ENCODE peak calls at places on chromosomes 6 and 20, in five cellular contexts. One of them, this sample, is unnamed.

GRCh38 chr20:50783903-50784302 is 11.0 kb upstream of the BCAS4 start:
- DNase-seq in cardiac muscle cell: no peak
- DNase-seq in breast epithelium: no peak
- DNase-seq in Panc1: no peak
- DNase-seq in lung: no peak
- DNase-seq in this sample: no peak

GRCh38 chr6:42012501-42013133 is 37.7 kb upstream of the TAF8 start:
- DNase-seq in breast epithelium: no peak
- DNase-seq in lung: no peak
- DNase-seq in cardiac muscle cell: no peak
- DNase-seq in Panc1: no peak
- DNase-seq in this sample: no peak

GRCh38 chr6:166395351-166395750 is 12.6 kb upstream of the MPC1 start:
- DNase-seq in breast epithelium: no peak
- DNase-seq in lung: no peak
- DNase-seq in cardiac muscle cell: no peak
- DNase-seq in Panc1: no peak
- DNase-seq in this sample: no peak

GRCh38 chr20:16481977-16482376 is 91.3 kb downstream of the KIF16B start:
- DNase-seq in breast epithelium: no peak
- DNase-seq in lung: no peak
- DNase-seq in Panc1: no peak
- DNase-seq in cardiac muscle cell: no peak
- DNase-seq in this sample: no peak

GRCh38 chr6:83429857-83430605 is 820 bp downstream of the ME1 start:
- DNase-seq in lung: peak
- DNase-seq in Panc1: no peak
- DNase-seq in breast epithelium: no peak
- DNase-seq in cardiac muscle cell: peak
- DNase-seq in this sample: no peak

GRCh38 chr20:21557246-21557982 is 43.5 kb upstream of the NKX2-2 start:
- DNase-seq in breast epithelium: no peak
- DNase-seq in Panc1: no peak
- DNase-seq in cardiac muscle cell: no peak
- DNase-seq in lung: no peak
- DNase-seq in this sample: no peak

GRCh38 chr6:169864148-169865030 is 113.0 kb downstream of the ERMARD start:
- DNase-seq in cardiac muscle cell: no peak
- DNase-seq in lung: no peak
- DNase-seq in Panc1: no peak
- DNase-seq in breast epithelium: no peak
- DNase-seq in this sample: no peak

GRCh38 chr6:37622639-37623038 is 75.0 kb downstream of the MDGA1 start:
- DNase-seq in cardiac muscle cell: no peak
- DNase-seq in Panc1: no peak
- DNase-seq in lung: no peak
- DNase-seq in breast epithelium: no peak
- DNase-seq in this sample: no peak

GRCh38 chr6:170049641-170050491 is 241.0 kb downstream of the DLL1 start:
- DNase-seq in Panc1: no peak
- DNase-seq in cardiac muscle cell: no peak
- DNase-seq in breast epithelium: peak
- DNase-seq in lung: peak
- DNase-seq in this sample: peak

GRCh38 chr6:160863782-160864181 is 127.8 kb upstream of the MAP3K4 start:
- DNase-seq in cardiac muscle cell: no peak
- DNase-seq in lung: no peak
- DNase-seq in Panc1: no peak
- DNase-seq in breast epithelium: no peak
- DNase-seq in this sample: no peak

GRCh38 chr6:30818426-30818841 is 65.9 kb upstream of the DDR1 start:
- DNase-seq in cardiac muscle cell: no peak
- DNase-seq in Panc1: no peak
- DNase-seq in lung: no peak
- DNase-seq in breast epithelium: no peak
- DNase-seq in this sample: no peak

GRCh38 chr6:30816791-30817739 is 67.3 kb upstream of the DDR1 start:
- DNase-seq in lung: no peak
- DNase-seq in cardiac muscle cell: no peak
- DNase-seq in breast epithelium: no peak
- DNase-seq in Panc1: no peak
- DNase-seq in this sample: no peak

GRCh38 chr6:30819287-30819917 is 64.9 kb upstream of the DDR1 start:
- DNase-seq in cardiac muscle cell: no peak
- DNase-seq in Panc1: no peak
- DNase-seq in breast epithelium: no peak
- DNase-seq in lung: no peak
- DNase-seq in this sample: no peak

GRCh38 chr6:30821862-30822784 is 62.2 kb upstream of the DDR1 start:
- DNase-seq in breast epithelium: no peak
- DNase-seq in lung: no peak
- DNase-seq in cardiac muscle cell: peak
- DNase-seq in Panc1: no peak
- DNase-seq in this sample: no peak

GRCh38 chr6:30820196-30820595 is 64.1 kb upstream of the DDR1 start:
- DNase-seq in cardiac muscle cell: no peak
- DNase-seq in lung: no peak
- DNase-seq in Panc1: no peak
- DNase-seq in breast epithelium: no peak
- DNase-seq in this sample: peak
- TF ChIP-seq CTCF in cardiac muscle cell: peak
- TF ChIP-seq CTCF in lung: no peak
- TF ChIP-seq CTCF in Panc1: no peak
- TF ChIP-seq CTCF in breast epithelium: no peak
- TF ChIP-seq CTCF in this sample: peak

GRCh38 chr6:138089325-138089724 is 17.9 kb downstream of the PERP start:
- DNase-seq in lung: no peak
- DNase-seq in cardiac muscle cell: no peak
- DNase-seq in Panc1: no peak
- DNase-seq in breast epithelium: no peak
- DNase-seq in this sample: no peak
- TF ChIP-seq CTCF in lung: no peak
- TF ChIP-seq CTCF in cardiac muscle cell: no peak
- TF ChIP-seq CTCF in Panc1: no peak
- TF ChIP-seq CTCF in breast epithelium: no peak
- TF ChIP-seq CTCF in this sample: no peak

GRCh38 chr6:15252205-15252604 is 6.3 kb downstream of the JARID2 start:
- DNase-seq in Panc1: no peak
- DNase-seq in breast epithelium: no peak
- DNase-seq in cardiac muscle cell: no peak
- DNase-seq in lung: no peak
- DNase-seq in this sample: no peak

GRCh38 chr6:15256538-15257222 is 10.8 kb downstream of the JARID2 start:
- DNase-seq in breast epithelium: no peak
- DNase-seq in lung: no peak
- DNase-seq in Panc1: no peak
- DNase-seq in cardiac muscle cell: no peak
- DNase-seq in this sample: no peak

GRCh38 chr6:15255481-15256414 is 9.9 kb downstream of the JARID2 start:
- DNase-seq in breast epithelium: no peak
- DNase-seq in lung: no peak
- DNase-seq in Panc1: no peak
- DNase-seq in cardiac muscle cell: no peak
- DNase-seq in this sample: no peak

GRCh38 chr6:15253107-15254073 is 7.5 kb downstream of the JARID2 start:
- DNase-seq in Panc1: no peak
- DNase-seq in breast epithelium: no peak
- DNase-seq in lung: no peak
- DNase-seq in cardiac muscle cell: no peak
- DNase-seq in this sample: no peak

GRCh38 chr6:15254074-15254975 is 8.5 kb downstream of the JARID2 start:
- DNase-seq in Panc1: no peak
- DNase-seq in breast epithelium: no peak
- DNase-seq in lung: no peak
- DNase-seq in cardiac muscle cell: no peak
- DNase-seq in this sample: peak
- TF ChIP-seq CTCF in Panc1: peak
- TF ChIP-seq CTCF in breast epithelium: peak
- TF ChIP-seq CTCF in lung: no peak
- TF ChIP-seq CTCF in cardiac muscle cell: no peak
- TF ChIP-seq CTCF in this sample: no peak

DNA sequence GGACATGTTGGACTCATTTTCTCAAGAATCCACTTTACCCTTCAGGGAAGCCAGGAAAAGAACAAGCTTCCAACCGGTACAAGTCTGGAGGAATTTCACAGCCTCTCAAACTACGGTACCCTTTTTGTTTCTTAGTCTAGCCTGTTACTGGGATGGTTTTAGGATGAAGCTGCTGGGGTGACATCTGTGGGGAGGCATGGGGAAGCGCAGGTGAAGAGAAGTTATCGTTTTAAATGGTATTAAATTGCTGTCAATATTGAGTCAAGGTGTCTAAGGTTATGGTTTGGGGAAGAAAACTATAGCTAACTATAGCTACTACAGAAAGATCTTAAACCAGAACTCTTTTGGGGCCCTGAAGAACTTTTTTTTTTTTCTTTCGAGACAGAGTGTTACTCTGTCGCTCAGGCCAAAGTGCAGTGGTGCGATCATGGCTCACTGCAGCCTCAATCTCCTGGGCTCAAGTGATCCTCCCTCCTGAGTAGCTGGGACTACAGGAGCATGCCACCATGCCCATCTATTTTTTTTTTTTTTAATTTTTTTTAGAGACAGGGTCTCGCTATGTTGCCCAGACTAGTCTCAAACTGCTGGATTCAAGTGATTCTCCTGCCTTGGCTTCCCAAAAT is 128.7 kb downstream of the RIN2 start:
- DNase-seq in Panc1: no peak
- DNase-seq in cardiac muscle cell: peak
- DNase-seq in lung: no peak
- DNase-seq in breast epithelium: no peak
- DNase-seq in this sample: no peak
- TF ChIP-seq CTCF in Panc1: peak
- TF ChIP-seq CTCF in cardiac muscle cell: peak
- TF ChIP-seq CTCF in lung: no peak
- TF ChIP-seq CTCF in breast epithelium: no peak
- TF ChIP-seq CTCF in this sample: no peak

GRCh38 chr6:136792066-136792944 is at the start of gene MAP3K5:
- DNase-seq in Panc1: no peak
- DNase-seq in breast epithelium: peak
- DNase-seq in lung: peak
- DNase-seq in cardiac muscle cell: peak
- DNase-seq in this sample: peak

GRCh38 chr6:136793348-136793747 is 1.1 kb upstream of the MAP3K5 start:
- DNase-seq in breast epithelium: no peak
- DNase-seq in cardiac muscle cell: no peak
- DNase-seq in Panc1: no peak
- DNase-seq in lung: no peak
- DNase-seq in this sample: no peak

GRCh38 chr6:136791296-136792065 is 796 bp downstream of the MAP3K5 start:
- DNase-seq in Panc1: no peak
- DNase-seq in cardiac muscle cell: peak
- DNase-seq in breast epithelium: no peak
- DNase-seq in lung: peak
- DNase-seq in this sample: peak

GRCh38 chr6:136790411-136791295 is 1.6 kb downstream of the MAP3K5 start:
- DNase-seq in Panc1: no peak
- DNase-seq in cardiac muscle cell: no peak
- DNase-seq in breast epithelium: no peak
- DNase-seq in lung: no peak
- DNase-seq in this sample: no peak

DNA sequence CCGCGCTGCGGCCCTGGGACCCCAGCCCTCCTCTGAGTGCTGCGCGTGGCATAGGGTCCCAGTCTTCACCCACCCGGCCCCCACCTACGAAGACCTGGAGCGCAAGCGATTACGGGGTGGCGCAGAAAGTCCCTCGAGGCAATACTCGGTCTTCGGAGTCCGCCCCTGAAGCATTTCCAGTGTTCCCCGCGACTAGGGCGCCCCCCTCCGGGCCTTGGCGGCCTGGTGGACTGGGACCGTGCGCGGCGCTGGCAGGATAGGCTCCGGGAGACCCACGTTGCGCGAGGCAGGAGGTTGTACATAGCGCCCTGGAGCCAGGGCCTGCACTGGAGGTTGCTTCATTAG is 640 bp upstream of the MAP3K5 start:
- DNase-seq in breast epithelium: peak
- DNase-seq in cardiac muscle cell: peak
- DNase-seq in lung: peak
- DNase-seq in Panc1: no peak
- DNase-seq in this sample: peak
- TF ChIP-seq CTCF in breast epithelium: peak
- TF ChIP-seq CTCF in cardiac muscle cell: peak
- TF ChIP-seq CTCF in lung: peak
- TF ChIP-seq CTCF in Panc1: peak
- TF ChIP-seq CTCF in this sample: peak

DNA sequence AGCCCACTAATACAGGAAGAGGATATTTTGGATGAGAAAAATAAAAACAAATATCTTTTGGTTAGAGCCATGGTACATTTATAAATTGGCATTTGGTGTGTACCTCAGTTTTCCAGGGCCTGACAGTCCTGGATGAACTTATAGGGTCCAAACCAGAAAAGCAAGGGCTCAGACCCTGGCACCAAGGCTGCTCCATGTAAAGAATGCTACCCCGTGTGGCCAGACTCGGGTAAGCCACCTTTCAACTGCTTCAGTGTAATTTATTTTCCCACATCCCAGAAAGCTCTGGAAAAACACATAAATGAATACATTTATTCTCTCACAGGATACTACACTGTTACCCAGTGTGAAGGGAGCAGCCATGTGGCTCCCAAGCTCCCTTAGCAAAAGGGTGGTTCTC is 13.9 kb downstream of the MRPL14 start:
- DNase-seq in lung: no peak
- DNase-seq in cardiac muscle cell: no peak
- DNase-seq in Panc1: no peak
- DNase-seq in breast epithelium: no peak
- DNase-seq in this sample: no peak
- TF ChIP-seq CTCF in lung: no peak
- TF ChIP-seq CTCF in cardiac muscle cell: peak
- TF ChIP-seq CTCF in Panc1: no peak
- TF ChIP-seq CTCF in breast epithelium: no peak
- TF ChIP-seq CTCF in this sample: peak

GRCh38 chr6:188821-189655 is 103.2 kb upstream of the DUSP22 start:
- DNase-seq in lung: peak
- DNase-seq in Panc1: peak
- DNase-seq in breast epithelium: peak
- DNase-seq in cardiac muscle cell: peak
- DNase-seq in this sample: peak
- TF ChIP-seq CTCF in lung: peak
- TF ChIP-seq CTCF in Panc1: peak
- TF ChIP-seq CTCF in breast epithelium: peak
- TF ChIP-seq CTCF in cardiac muscle cell: peak
- TF ChIP-seq CTCF in this sample: peak